ENCODE peak calls at places on chromosomes 11 and 22, in four cellular contexts. P, L, M and W are unnamed samples.

GRCh38 chr11:66289548-66290331 is 797 bp upstream of the YIF1A start:
- DNase-seq in P (peak), L (no peak), M (no peak), W (no peak)

GRCh38 chr11:123235117-123235686 is 40.2 kb upstream of the CLMP start:
- DNase-seq in P (peak), L (no peak), M (peak), W (no peak)

GRCh38 chr22:46052331-46052771 is 75.4 kb upstream of the WNT7B start:
- DNase-seq in P (peak), L (peak), M (peak), W (peak)

GRCh38 chr11:2588809-2589537 is 110.8 kb downstream of the KCNQ1OT1 start:
- DNase-seq in P (peak), L (no peak), M (peak), W (no peak)

GRCh38 chr11:104876838-104877500 is 21.3 kb downstream of the CASP12 start:
- DNase-seq in P (no peak), L (no peak), M (no peak), W (no peak)

GRCh38 chr11:66974724-66975402 is at the start of gene C11orf86:
- DNase-seq in P (no peak), L (no peak), M (no peak), W (no peak)

GRCh38 chr11:78319453-78319955 is 98.1 kb downstream of the GAB2 start:
- DNase-seq in P (no peak), L (peak), M (no peak), W (peak)

GRCh38 chr11:2327032-2327431 is 25.2 kb downstream of the TSPAN32 start:
- DNase-seq in P (no peak), L (no peak), M (no peak), W (no peak)

GRCh38 chr11:1771700-1772099 is 8.0 kb upstream of the CTSD start:
- DNase-seq in P (no peak), L (peak), M (peak), W (no peak)

GRCh38 chr11:113806403-113806802 is 26.8 kb downstream of the CLDN25 start:
- DNase-seq in P (no peak), L (peak), M (no peak), W (no peak)

GRCh38 chr22:27627444-27627833 is 174.1 kb downstream of the MN1 start:
- DNase-seq in P (no peak), L (no peak), M (no peak), W (no peak)

GRCh38 chr11:36131719-36132349 is 157.4 kb downstream of the COMMD9 start:
- DNase-seq in P (peak), L (peak), M (peak), W (peak)

GRCh38 chr11:86446163-86446923 is 71.7 kb downstream of the CCDC81 start:
- DNase-seq in P (no peak), L (no peak), M (no peak), W (no peak)

GRCh38 chr11:3042496-3043314 is 14.5 kb downstream of the CARS1 start:
- DNase-seq in P (peak), L (no peak), M (peak), W (no peak)

GRCh38 chr11:106389096-106389495 is 311.6 kb downstream of the AASDHPPT start:
- DNase-seq in P (no peak), L (peak), M (no peak), W (peak)

GRCh38 chr22:25362215-25362882 is 142.9 kb downstream of the CRYBB2 start:
- DNase-seq in P (peak), L (peak), M (peak), W (peak)

GRCh38 chr11:7892751-7893356 is 38.2 kb downstream of the OR10A6 start:
- DNase-seq in P (no peak), L (peak), M (no peak), W (peak)

GRCh38 chr11:78961186-78961782 is 386.6 kb upstream of the NARS2 start:
- DNase-seq in P (no peak), L (peak), M (no peak), W (peak)

GRCh38 chr11:113595810-113596594 is 110.1 kb downstream of the TMPRSS5 start:
- DNase-seq in P (no peak), L (no peak), M (no peak), W (no peak)

GRCh38 chr11:69104212-69104855 is 51.4 kb upstream of the SMIM38 start:
- DNase-seq in P (no peak), L (no peak), M (peak), W (no peak)

GRCh38 chr11:69101100-69101791 is 52.5 kb downstream of the TPCN2 start:
- DNase-seq in P (peak), L (peak), M (peak), W (peak)

GRCh38 chr11:69102161-69102695 is 53.5 kb downstream of the TPCN2 start:
- DNase-seq in P (no peak), L (no peak), M (no peak), W (no peak)

GRCh38 chr11:69101792-69102152 is 53.0 kb downstream of the TPCN2 start:
- DNase-seq in P (no peak), L (no peak), M (no peak), W (no peak)

DNA sequence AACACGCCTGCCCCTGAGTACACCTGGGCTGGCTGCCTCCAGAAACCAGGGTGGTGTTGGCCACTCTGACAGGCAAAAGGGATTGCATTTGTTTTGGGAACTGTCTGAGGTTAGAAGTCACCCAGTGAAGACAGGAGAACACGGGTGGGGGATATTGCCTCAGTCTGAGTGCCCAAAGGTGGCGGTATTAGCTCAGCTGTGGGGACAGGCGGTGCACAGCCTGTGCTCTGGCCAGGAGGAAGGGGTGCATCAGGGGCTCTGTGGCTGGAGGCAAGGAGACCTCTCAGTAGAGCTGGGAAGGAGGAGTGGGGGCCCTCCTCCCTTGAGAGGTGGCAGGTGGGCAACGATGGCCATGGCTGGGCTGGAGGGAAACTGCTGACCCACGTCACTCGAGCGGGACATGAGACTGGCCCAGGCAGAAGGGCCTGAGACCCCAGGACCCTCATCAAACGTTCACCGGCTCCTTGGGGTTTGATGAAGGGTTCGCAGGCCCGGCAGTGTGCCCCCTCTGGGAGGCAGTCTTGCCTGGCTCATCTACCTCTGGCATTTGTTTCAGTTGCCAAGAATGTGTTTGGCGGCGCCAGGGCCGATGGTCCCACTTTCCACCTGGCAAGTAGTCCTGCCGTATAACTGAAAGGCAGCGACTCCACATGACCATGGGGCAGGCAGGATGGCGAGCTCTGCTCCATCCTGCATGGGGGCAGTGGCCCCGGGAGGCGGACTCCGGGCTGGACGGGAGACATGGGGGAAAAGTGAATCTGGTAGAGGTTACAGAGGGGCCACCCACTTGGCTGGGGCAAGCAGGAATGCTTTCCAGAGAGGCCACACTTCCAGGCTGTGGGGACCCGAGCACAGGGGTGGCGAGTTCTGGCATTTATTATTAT is 52.8 kb upstream of the SMIM38 start:
- DNase-seq in P (no peak), L (no peak), M (peak), W (no peak)
- TF ChIP-seq CTCF in P (peak), L (peak), M (no peak), W (peak)

GRCh38 chr11:134071766-134072403 is 3.0 kb downstream of the JAM3 start:
- DNase-seq in P (no peak), L (peak), M (no peak), W (no peak)

GRCh38 chr11:134071306-134071705 is 2.4 kb downstream of the JAM3 start:
- DNase-seq in P (no peak), L (no peak), M (no peak), W (no peak)

GRCh38 chr11:134069426-134069921 is 602 bp downstream of the JAM3 start:
- DNase-seq in P (no peak), L (peak), M (no peak), W (peak)

GRCh38 chr11:134068829-134069425 is at the start of gene JAM3:
- DNase-seq in P (peak), L (peak), M (peak), W (peak)

GRCh38 chr11:134069996-134070845 is 1.3 kb downstream of the JAM3 start:
- DNase-seq in P (no peak), L (no peak), M (no peak), W (no peak)
- H3K4me3 ChIP-seq in P (peak), L (peak), M (peak), W (peak)

GRCh38 chr11:64803846-64804345 is 882 bp upstream of the MAP4K2 start:
- DNase-seq in P (no peak), L (no peak), M (no peak), W (no peak)

GRCh38 chr11:64803163-64803845 is at the start of gene MAP4K2:
- DNase-seq in P (peak), L (peak), M (peak), W (peak)

GRCh38 chr11:64802370-64803162 is 448 bp downstream of the MAP4K2 start:
- DNase-seq in P (peak), L (no peak), M (no peak), W (no peak)

GRCh38 chr11:64805481-64805880 is 2.5 kb upstream of the MAP4K2 start:
- DNase-seq in P (no peak), L (no peak), M (no peak), W (no peak)

GRCh38 chr11:64804346-64805210 is 1.6 kb upstream of the MAP4K2 start:
- DNase-seq in P (no peak), L (no peak), M (no peak), W (no peak)
- TF ChIP-seq CTCF in P (no peak), L (no peak), M (no peak), W (no peak)

DNA sequence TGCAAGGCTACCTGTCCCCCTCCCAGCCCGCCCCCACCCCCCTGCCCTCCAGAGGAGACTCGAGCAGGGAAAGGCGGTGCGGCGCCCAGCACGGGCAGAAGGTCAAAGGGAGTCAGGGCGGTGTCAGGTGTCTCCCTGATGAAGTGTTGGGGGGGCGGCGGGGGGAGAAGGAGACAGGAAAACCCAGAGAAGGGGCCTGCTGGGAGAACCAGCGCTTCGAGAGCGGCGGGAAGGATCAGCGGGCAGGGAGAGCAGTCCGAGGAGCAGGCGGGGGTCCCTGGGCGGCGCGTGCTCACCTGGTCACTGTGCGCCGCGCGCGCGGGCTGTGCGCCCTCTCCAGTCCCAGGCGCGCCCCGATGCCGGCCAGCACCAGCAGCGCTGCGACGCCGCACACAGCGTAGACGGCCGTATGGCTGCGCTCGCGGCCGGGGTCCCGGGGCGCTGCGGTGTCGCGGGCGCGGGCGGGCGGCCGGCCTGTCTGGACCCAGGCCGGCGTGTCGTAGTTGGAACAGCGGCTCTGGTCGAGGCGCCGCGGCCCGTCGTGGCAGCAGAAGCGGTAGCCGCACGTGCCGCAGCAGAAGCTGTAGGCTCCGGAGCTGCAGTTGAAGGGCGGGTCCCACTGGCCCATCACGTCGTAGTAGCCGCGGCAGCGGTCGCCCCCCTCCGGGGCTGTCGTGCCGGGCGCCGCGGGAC is 886 bp downstream of the SHISA8 start:
- DNase-seq in P (no peak), L (no peak), M (no peak), W (no peak)
- H3K4me3 ChIP-seq in P (peak), L (no peak), M (no peak), W (no peak)

GRCh38 chr22:35756722-35757121 is 39.0 kb downstream of the APOL5 start:
- DNase-seq in P (no peak), L (no peak), M (no peak), W (no peak)

GRCh38 chr22:35758394-35758793 is 40.7 kb downstream of the APOL5 start:
- DNase-seq in P (no peak), L (no peak), M (no peak), W (no peak)

GRCh38 chr22:35766654-35767580 is 49.2 kb downstream of the APOL5 start:
- DNase-seq in P (no peak), L (peak), M (no peak), W (peak)

GRCh38 chr22:35761037-35761436 is 43.4 kb downstream of the APOL5 start:
- DNase-seq in P (no peak), L (peak), M (no peak), W (no peak)
- TF ChIP-seq CTCF in P (peak), L (peak), M (peak), W (peak)

DNA sequence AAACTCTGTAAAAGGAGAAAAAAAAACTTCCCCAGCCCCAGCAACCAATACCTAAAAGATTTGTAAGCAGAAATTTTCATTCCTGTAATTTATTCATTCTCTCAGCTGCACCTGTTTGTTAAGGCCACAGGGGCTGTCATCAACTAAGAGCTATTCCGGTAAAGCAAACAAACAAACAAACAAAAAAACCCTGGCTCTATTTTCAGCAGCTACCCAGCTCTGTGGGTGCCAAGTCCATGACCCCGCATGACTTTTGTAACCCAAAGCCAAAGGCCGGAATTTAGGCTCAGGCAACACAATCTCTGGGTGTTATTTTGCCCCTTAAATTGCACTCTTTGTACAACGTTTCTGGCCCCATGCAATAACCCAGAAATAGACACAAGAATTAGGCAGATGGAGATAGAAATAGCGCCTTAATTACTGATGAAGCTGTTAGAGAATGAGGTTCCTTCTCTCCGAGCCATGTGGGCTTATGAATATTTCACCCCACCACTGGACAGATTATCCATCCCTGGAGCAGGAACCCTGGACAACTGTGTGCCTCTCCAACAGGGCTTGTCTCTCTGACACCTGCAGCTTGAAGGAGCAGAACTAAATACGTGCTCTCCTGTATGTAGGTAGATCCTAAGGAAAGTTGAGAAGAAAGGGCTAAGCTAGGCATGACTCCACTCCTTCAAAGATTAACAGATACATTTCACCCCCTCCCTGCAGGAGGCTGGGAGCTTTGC is 29.4 kb downstream of the APOL6 start:
- DNase-seq in P (no peak), L (no peak), M (no peak), W (no peak)
- H3K4me3 ChIP-seq in P (no peak), L (no peak), M (peak), W (no peak)

DNA sequence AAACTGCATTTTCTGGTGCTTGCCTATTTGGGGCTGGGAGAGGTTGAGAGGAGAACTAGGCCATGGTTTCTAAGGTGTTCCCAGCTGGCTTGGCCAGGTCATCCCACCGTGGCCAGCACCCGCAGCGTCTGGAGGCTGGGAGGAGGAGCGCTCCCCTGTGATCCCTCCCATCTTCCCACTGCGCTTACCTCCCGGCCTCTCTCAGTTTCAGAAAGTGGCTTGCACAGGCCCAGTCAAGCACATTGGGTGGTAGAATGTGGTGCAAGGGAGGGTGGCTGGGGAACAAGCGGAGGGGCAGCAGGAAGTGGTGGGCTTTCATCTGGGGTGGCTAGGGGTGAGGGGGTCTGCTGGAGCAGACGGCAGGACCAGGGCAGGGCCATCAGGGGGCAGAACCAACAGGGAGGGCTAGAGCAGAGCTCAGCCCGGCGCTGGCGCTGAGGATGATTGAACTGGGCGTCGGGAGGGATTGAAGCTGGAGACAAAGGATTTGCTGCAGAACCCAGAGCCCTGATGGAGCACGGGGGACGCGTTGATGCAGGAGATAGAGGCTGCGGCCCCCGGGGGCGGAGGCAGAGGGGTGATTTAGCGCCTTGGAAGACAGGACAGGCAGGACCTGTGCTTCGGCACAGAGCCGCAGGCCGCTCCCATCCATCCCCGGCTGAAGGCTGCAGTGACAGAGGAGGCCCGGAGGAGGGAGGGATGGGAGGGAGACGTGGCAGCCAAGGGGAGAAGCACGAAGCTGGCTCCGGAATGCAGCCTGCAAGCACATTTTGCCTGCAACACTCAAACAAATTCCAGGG is 76.0 kb downstream of the TRIM29 start:
- DNase-seq in P (no peak), L (peak), M (no peak), W (no peak)
- TF ChIP-seq CTCF in P (no peak), L (peak), M (no peak), W (no peak)

GRCh38 chr11:122139595-122139866 is 23.5 kb upstream of the BLID start:
- DNase-seq in P (no peak), L (no peak), M (no peak), W (no peak)

GRCh38 chr11:122140535-122140934 is 24.5 kb upstream of the BLID start:
- DNase-seq in P (no peak), L (peak), M (no peak), W (peak)

GRCh38 chr11:122144752-122145151 is 28.7 kb upstream of the BLID start:
- DNase-seq in P (no peak), L (no peak), M (no peak), W (no peak)

GRCh38 chr11:122138759-122139594 is 23.0 kb upstream of the BLID start:
- DNase-seq in P (no peak), L (no peak), M (no peak), W (no peak)

GRCh38 chr11:122141757-122142156 is 25.7 kb upstream of the BLID start:
- DNase-seq in P (no peak), L (no peak), M (no peak), W (no peak)
- H3K4me3 ChIP-seq in P (no peak), L (no peak), M (no peak), W (no peak)

GRCh38 chr11:55714982-55715888 is 53.2 kb downstream of the OR4C6 start:
- DNase-seq in P (no peak), L (no peak), M (no peak), W (no peak)
- TF ChIP-seq CTCF in P (no peak), L (no peak), M (no peak), W (no peak)

DNA sequence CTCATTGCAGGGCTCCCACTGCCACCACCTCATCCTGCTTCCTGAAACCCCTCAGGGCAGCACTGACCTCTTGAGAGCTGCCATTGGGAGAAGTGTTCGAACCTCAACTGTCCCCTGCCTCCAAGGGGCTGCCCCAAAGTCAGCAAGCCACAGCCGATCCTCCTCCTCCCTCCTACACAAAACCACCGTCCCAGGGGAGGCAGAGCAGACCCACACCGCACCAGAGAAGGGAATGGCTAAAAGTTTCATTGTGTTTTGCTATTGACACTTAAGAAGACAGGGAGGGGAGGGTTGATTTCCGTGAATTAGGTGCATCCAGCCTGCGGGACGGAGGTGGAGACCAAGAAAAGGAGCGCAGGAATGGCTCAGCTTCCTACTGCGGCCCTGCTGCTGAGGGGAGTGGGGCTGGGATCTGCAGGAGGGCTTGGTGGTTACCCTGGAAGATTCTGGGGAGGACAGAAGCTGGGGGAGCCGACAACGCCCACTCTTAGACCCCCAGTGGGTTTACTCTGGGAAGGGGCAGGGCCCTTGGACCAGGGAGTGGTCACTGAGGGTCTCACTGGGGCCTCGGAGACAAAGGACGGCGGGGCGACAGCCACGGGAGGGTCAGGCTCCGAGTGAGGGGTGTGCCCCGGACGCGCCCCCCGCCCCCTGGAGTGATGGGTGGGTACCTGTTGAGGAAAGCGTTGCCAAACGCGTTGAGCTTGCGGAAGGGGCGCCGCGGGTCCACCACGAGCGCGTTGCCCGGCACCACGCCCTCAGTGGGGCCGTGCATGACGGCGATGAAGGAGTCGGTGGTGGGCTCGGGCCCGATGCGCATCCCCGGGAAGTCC is 815 bp downstream of the EHD1 start:
- DNase-seq in P (no peak), L (no peak), M (no peak), W (no peak)
- H3K4me3 ChIP-seq in P (peak), L (peak), M (peak), W (peak)